ENCODE peak calls at places on chromosomes 16 and 17, in six cellular contexts. Y, J, D, H, R and M are unnamed samples. For H3K4me1, the result is how much of the 10 kb centered on the place peaks cover.

GRCh38 chr17:40828454-40829039 is 6.1 kb upstream of the KRT10 start:
- DNase-seq in Y (no peak), J (no peak), D (no peak), H (no peak), R (no peak), M (no peak)

GRCh38 chr16:68083861-68084503 is 1.2 kb upstream of the NFATC3 start:
- DNase-seq in Y (no peak), J (no peak), D (no peak), H (no peak), R (peak), M (no peak)

GRCh38 chr17:68693466-68693865 is 92.3 kb upstream of the FAM20A start:
- DNase-seq in Y (no peak), J (no peak), D (no peak), H (no peak), R (no peak), M (no peak)

GRCh38 chr17:19015428-19015827 is 10.9 kb upstream of the FAM83G start:
- DNase-seq in Y (no peak), J (no peak), D (no peak), H (no peak), R (no peak), M (no peak)

GRCh38 chr17:78031435-78031834 is 72.9 kb downstream of the TNRC6C start:
- DNase-seq in Y (no peak), J (no peak), D (no peak), H (no peak), R (no peak), M (no peak)

GRCh38 chr17:79800325-79801155 is 3.7 kb upstream of the CBX8 start:
- DNase-seq in Y (no peak), J (no peak), D (peak), H (peak), R (no peak), M (no peak)

GRCh38 chr17:59353936-59354755 is 22.7 kb downstream of the YPEL2 start:
- DNase-seq in Y (no peak), J (no peak), D (no peak), H (no peak), R (no peak), M (no peak)

GRCh38 chr17:263773-264172 is 82.3 kb upstream of the DOC2B start:
- DNase-seq in Y (no peak), J (no peak), D (no peak), H (no peak), R (no peak), M (no peak)

GRCh38 chr17:34797724-34798123 is 163.5 kb downstream of the CCT6B start:
- DNase-seq in Y (no peak), J (peak), D (no peak), H (no peak), R (peak), M (peak)

DNA sequence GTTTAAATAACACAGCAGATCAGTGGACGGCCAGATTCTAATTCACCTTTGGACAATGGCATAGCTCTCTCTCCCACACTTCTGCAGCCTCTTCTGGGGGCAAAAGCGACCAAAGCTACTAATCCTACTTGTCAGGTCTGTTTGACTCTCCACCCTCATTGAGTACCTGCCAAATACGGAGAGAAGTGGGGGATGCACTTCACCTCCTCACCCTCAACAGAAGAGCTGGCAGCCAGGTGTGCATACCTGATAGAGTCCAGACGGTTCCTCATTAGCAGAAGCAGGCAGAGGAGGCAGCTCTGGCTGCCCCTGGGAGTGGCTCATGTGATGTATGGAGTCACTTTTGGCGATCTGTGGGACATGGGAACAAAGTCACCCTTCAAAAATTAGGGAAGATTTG is 4.9 kb downstream of the DNAH3 start:
- DNase-seq in Y (no peak), J (no peak), D (no peak), H (no peak), R (no peak), M (no peak)
- H3K4me1 ChIP-seq in Y (under half), J (under half), D (under half), H (under half), R (under half), M (under half)

GRCh38 chr16:54052271-54052670 is 234.3 kb downstream of the IRX3 start:
- DNase-seq in Y (no peak), J (no peak), D (no peak), H (no peak), R (no peak), M (no peak)

GRCh38 chr16:54055864-54056263 is 230.7 kb downstream of the IRX3 start:
- DNase-seq in Y (no peak), J (no peak), D (no peak), H (peak), R (peak), M (no peak)

GRCh38 chr16:54056921-54057320 is 229.7 kb downstream of the IRX3 start:
- DNase-seq in Y (no peak), J (no peak), D (no peak), H (no peak), R (no peak), M (no peak)

GRCh38 chr16:54054237-54054780 is 232.3 kb downstream of the IRX3 start:
- DNase-seq in Y (no peak), J (no peak), D (no peak), H (no peak), R (no peak), M (no peak)

DNA sequence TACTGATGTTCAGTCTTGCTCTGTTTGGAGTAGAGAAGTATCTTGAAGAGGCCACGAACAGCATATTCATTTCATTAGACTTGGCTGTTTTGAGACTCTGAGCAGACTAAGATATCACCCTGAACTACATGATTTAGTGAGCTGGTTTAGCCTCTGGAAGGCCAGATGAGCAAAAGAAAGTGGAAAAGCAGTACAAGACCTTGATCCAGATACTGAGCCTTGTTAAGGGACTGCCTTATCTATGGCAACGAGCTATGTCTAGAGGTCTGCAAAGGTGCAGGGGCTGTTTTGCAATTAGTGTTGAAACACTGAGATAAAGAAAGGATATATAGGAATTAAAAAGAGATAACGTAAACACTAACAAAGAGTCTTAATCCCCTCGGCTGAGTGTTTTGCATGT is 231.4 kb downstream of the IRX3 start:
- DNase-seq in Y (no peak), J (no peak), D (no peak), H (no peak), R (no peak), M (no peak)
- TF ChIP-seq YY1 in Y (no peak), J (no peak), D (no peak), H (no peak), R (no peak), M (no peak)

GRCh38 chr16:86571197-86571915 is 4.7 kb downstream of the FOXC2 start:
- DNase-seq in Y (no peak), J (no peak), D (no peak), H (no peak), R (no peak), M (no peak)

GRCh38 chr16:86572616-86573015 is 5.7 kb upstream of the FOXL1 start:
- DNase-seq in Y (no peak), J (no peak), D (no peak), H (no peak), R (no peak), M (no peak)

GRCh38 chr16:86573215-86573614 is 5.1 kb upstream of the FOXL1 start:
- DNase-seq in Y (no peak), J (no peak), D (no peak), H (no peak), R (no peak), M (no peak)

GRCh38 chr16:86570542-86571196 is 4.0 kb downstream of the FOXC2 start:
- DNase-seq in Y (no peak), J (no peak), D (no peak), H (no peak), R (no peak), M (no peak)

DNA sequence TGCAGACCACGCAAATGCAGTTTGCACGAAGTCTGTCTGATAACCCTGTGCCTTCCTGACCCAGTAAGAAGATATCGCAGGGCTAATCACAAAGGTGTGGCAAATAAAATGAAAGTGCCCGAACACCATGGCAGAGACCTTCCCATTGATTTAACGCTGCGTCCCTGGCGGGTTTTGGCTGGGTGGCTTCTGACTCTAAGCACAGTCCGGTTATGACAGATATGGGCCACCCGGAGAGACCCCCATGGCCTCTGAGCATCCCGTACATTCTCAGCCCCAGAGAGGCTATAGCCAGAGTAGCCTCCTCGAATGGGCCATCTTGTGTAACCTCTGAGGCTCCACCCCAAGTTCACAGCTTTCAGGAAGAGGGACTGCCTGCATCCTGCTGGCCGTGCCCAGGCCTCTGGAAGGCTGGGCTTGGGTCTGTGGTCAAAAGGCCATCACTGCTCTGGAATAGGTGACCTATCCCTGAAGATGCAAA is 5.5 kb downstream of the FOXC2 start:
- DNase-seq in Y (no peak), J (no peak), D (no peak), H (no peak), R (no peak), M (no peak)
- H3K4me3 ChIP-seq in Y (no peak), J (no peak), D (no peak), H (no peak), R (no peak), M (no peak)

DNA sequence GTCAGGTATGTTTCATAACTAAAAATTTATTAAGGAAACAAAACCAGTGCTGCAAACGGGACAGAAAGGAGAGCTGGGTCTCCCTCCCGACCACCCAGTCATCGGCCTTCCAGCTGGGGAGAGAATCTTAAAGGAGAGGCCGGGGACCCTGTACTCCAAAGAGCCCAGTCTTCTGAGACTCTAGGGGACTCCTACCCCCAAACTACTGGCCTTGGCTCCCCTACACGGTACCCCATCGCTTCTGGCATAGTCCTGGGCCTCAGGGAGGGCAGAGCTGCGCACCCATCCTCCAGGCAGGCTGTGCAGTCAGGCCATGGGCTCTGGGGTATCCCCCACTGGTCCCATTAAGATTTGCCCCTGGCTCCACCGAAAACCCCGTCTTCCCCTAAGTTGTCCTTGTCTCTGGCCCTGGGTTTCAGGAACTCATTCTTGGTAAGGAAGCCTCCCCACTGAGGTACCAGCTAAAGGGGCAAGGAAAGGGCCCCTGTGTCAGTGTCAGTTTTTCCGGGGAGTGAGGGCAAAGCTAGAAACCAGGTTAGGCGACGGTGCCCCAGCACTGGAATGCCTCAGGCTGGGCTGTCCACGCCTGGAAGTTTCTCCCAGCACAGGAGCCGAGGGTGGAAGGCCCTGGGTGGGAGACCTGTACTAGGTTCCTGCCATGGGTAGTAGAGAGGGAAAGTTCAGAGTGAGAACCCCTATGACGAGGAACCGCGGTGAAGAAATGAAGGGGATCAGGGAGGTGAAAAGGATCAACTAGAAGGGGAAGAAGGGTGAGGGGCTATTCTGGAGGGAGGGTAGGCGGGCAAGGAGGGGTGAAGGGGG is 5.1 kb downstream of the HIC1 start:
- DNase-seq in Y (no peak), J (no peak), D (no peak), H (no peak), R (no peak), M (no peak)
- H3K4me1 ChIP-seq in Y (under half), J (under half), D (under half), H (under half), R (under half), M (under half)

GRCh38 chr17:9367186-9367585 is 208.4 kb downstream of the STX8 start:
- DNase-seq in Y (no peak), J (no peak), D (no peak), H (no peak), R (no peak), M (no peak)

GRCh38 chr17:9371019-9371418 is 204.6 kb downstream of the STX8 start:
- DNase-seq in Y (peak), J (no peak), D (no peak), H (peak), R (peak), M (no peak)

GRCh38 chr17:9368631-9369030 is 207.0 kb downstream of the STX8 start:
- DNase-seq in Y (no peak), J (no peak), D (no peak), H (no peak), R (no peak), M (no peak)

GRCh38 chr17:9364837-9365430 is 210.7 kb downstream of the STX8 start:
- DNase-seq in Y (no peak), J (no peak), D (no peak), H (no peak), R (no peak), M (no peak)

GRCh38 chr17:9370464-9370863 is 205.2 kb downstream of the STX8 start:
- DNase-seq in Y (no peak), J (no peak), D (no peak), H (no peak), R (peak), M (no peak)
- TF ChIP-seq YY1 in Y (no peak), J (no peak), D (no peak), H (no peak), R (no peak), M (no peak)

DNA sequence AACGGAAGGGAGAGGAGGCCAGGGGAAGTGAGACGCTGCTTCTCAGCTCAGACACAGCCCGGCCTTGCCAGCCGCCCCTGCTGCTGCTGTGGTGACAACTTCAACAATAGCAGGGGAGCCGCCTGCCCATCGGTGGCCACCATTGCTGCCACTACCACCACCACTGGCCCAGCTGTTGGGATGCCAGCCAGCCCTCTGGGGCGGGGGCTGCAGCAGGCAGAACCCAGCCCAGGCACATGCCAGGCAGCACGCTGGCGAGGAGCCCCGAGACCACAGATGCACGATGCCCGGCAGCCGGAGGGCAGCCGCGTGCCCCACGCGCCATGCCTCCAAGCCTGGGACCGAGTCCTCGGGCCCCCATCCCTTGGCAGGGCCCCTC is 7.3 kb downstream of the DOK4 start:
- DNase-seq in Y (no peak), J (no peak), D (peak), H (no peak), R (no peak), M (no peak)
- H3K4me3 ChIP-seq in Y (no peak), J (peak), D (peak), H (no peak), R (peak), M (peak)

DNA sequence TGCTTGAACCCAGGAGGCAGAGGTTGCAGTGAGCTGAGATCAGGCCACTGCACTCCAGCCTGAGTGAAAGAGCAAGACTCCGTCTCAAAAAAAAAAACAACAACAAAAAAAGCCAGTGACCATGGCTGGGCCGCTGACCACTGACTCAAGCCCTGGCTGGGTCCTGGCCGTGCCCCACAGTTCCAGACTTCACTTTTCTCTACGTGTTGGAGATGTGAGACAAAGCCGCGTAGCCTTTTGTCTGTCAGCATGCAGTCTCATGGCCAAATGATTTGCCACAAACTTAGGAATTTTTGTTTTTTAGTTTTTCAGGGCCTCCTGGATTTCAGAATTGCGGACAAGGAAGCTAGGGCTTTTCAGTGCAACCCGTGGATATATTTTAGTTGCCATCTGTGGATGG is 89.3 kb upstream of the CIBAR2 start:
- DNase-seq in Y (no peak), J (no peak), D (no peak), H (no peak), R (no peak), M (no peak)
- H3K4me1 ChIP-seq in Y (under half), J (under half), D (under half), H (half or more), R (half or more), M (under half)

GRCh38 chr16:4416200-4417032 is at the start of gene CORO7:
- DNase-seq in Y (peak), J (no peak), D (peak), H (peak), R (peak), M (no peak)
- TF ChIP-seq YY1 in Y (peak), J (no peak), D (no peak), H (no peak), R (peak), M (no peak)

GRCh38 chr16:2719328-2720062 is 529 bp downstream of the PRSS27 start:
- DNase-seq in Y (no peak), J (no peak), D (no peak), H (no peak), R (peak), M (no peak)
- H3K4me3 ChIP-seq in Y (no peak), J (no peak), D (peak), H (no peak), R (peak), M (peak)